ENCODE peak calls at places on chromosome X, in four cellular contexts. P, W, X and T are unnamed samples.

GRCh38 chrX:133415276-133416105 is at the start of gene GPC4:
- DNase-seq in P (peak; percentile 67), W (no peak), X (no peak), T (peak; percentile 17)

GRCh38 chrX:1496076-1496475 is 40.9 kb downstream of the P2RY8 start:
- DNase-seq in P (no peak), W (no peak), X (no peak), T (no peak)

GRCh38 chrX:96615448-96615847 is 69.2 kb upstream of the DIAPH2 start:
- DNase-seq in P (no peak), W (no peak), X (no peak), T (no peak)

GRCh38 chrX:106670631-106671030 is 55.9 kb upstream of the RNF128 start:
- DNase-seq in P (no peak), W (no peak), X (no peak), T (peak; percentile 5)

GRCh38 chrX:115499112-115499805 is 61.7 kb upstream of the PLS3 start:
- DNase-seq in P (no peak), W (no peak), X (no peak), T (no peak)

GRCh38 chrX:139930923-139931645 is 1.8 kb downstream of the ATP11C start:
- DNase-seq in P (no peak), W (no peak), X (no peak), T (no peak)

GRCh38 chrX:15436220-15436619 is 52.0 kb upstream of the VEGFD start:
- DNase-seq in P (no peak), W (no peak), X (no peak), T (no peak)

GRCh38 chrX:68999931-69000330 is 165.3 kb downstream of the PJA1 start:
- DNase-seq in P (peak; percentile 11), W (no peak), X (no peak), T (no peak)

GRCh38 chrX:65517923-65518322 is 16.7 kb downstream of the LAS1L start:
- DNase-seq in P (no peak), W (no peak), X (no peak), T (no peak)

GRCh38 chrX:47232803-47233332 is at the start of gene USP11:
- DNase-seq in P (peak; percentile 56), W (peak; percentile 6), X (peak; percentile 20), T (no peak)

GRCh38 chrX:110944793-110945466 is 149.3 kb upstream of the CHRDL1 start:
- DNase-seq in P (no peak), W (no peak), X (peak; percentile 30), T (no peak)

GRCh38 chrX:17433965-17434364 is 59.0 kb downstream of the NHS start:
- DNase-seq in P (no peak), W (no peak), X (no peak), T (no peak)

GRCh38 chrX:75155454-75155829 is 641 bp downstream of the ABCB7 start:
- DNase-seq in P (no peak), W (no peak), X (no peak), T (no peak)

GRCh38 chrX:133401539-133401938 is 13.8 kb downstream of the GPC4 start:
- DNase-seq in P (no peak), W (peak; percentile 12), X (no peak), T (peak; percentile 40)

GRCh38 chrX:21932277-21932996 is 8.1 kb upstream of the SMS start:
- DNase-seq in P (no peak), W (no peak), X (no peak), T (peak; percentile 86)

GRCh38 chrX:53362439-53362838 is 60.0 kb downstream of the SMC1A start:
- DNase-seq in P (no peak), W (no peak), X (no peak), T (no peak)

GRCh38 chrX:264634-265455 is 16.3 kb upstream of the PLCXD1 start:
- DNase-seq in P (no peak), W (no peak), X (no peak), T (no peak)

GRCh38 chrX:147228153-147228552 is 413.6 kb upstream of the CXorf51A start:
- DNase-seq in P (no peak), W (no peak), X (no peak), T (no peak)

GRCh38 chrX:41718481-41719245 is 5.3 kb upstream of the GPR82 start:
- DNase-seq in P (no peak), W (peak; percentile 74), X (no peak), T (no peak)

GRCh38 chrX:108270739-108271396 is 167.4 kb downstream of the COL4A6 start:
- DNase-seq in P (no peak), W (peak; percentile 68), X (no peak), T (peak; percentile 36)

GRCh38 chrX:110159865-110160264 is 157.0 kb downstream of the TMEM164 start:
- DNase-seq in P (no peak), W (no peak), X (no peak), T (no peak)